ENCODE peak calls at places on chromosomes 7 and 10, in eight cellular contexts. L is activated T-cell treated with anti-CD3 and anti-CD28 coated beads, Interleukin-2, amount 50 U/mL, for 24 hours; P is H54; S is NCI-H69; H is coronary artery; Z is LHCN-M2; R is activated CD4-positive, alpha-beta T cell treated with anti-CD3 and anti-CD28 coated beads, Interleukin-2, amount 50 U/mL, for 24 hours; K is NCI-H1436. U is an unnamed sample.

GRCh38 chr7:99229234-99229633 is 21.3 kb upstream of the KPNA7 start:
- DNase-seq in K (no peak), R (no peak), S (no peak), L (no peak), H (no peak), Z (no peak), P (no peak), U (no peak)

GRCh38 chr7:94877731-94878670 is 29.4 kb upstream of the PPP1R9A start:
- DNase-seq in Z (no peak), K (no peak), R (no peak), P (no peak), S (no peak), L (no peak), H (no peak), U (no peak)

GRCh38 chr10:50396491-50397311 is 145.4 kb upstream of the ASAH2 start:
- DNase-seq in H (no peak), L (no peak), R (no peak), Z (peak; percentile 67), S (no peak), K (no peak), P (no peak), U (no peak)

GRCh38 chr7:157690058-157690832 is 353.4 kb downstream of the DNAJB6 start:
- DNase-seq in Z (no peak), S (no peak), L (peak; percentile 37), H (peak; percentile 61), P (peak; percentile 88), R (no peak), K (no peak), U (peak; percentile 75)

GRCh38 chr7:147981072-147981813 is 609.3 kb upstream of the C7orf33 start:
- DNase-seq in R (no peak), L (no peak), S (no peak), H (no peak), K (no peak), P (no peak), Z (no peak), U (no peak)

GRCh38 chr7:4747013-4747412 is 28.4 kb upstream of the AP5Z1 start:
- DNase-seq in K (no peak), R (no peak), Z (no peak), L (no peak), H (no peak), S (no peak), P (no peak), U (no peak)

GRCh38 chr10:33643042-33643441 is 308.6 kb upstream of the NRP1 start:
- DNase-seq in P (peak; percentile 27), L (no peak), R (no peak), Z (peak; percentile 58), H (no peak), K (no peak), S (no peak), U (no peak)

GRCh38 chr7:83934118-83934734 is 260.4 kb downstream of the SEMA3A start:
- DNase-seq in L (no peak), S (peak; percentile 29), K (no peak), P (no peak), R (no peak), Z (no peak), H (no peak), U (no peak)

GRCh38 chr7:155430606-155431005 is 27.3 kb upstream of the EN2 start:
- DNase-seq in L (no peak), S (no peak), H (no peak), P (no peak), K (no peak), Z (no peak), R (no peak), U (no peak)

GRCh38 chr10:125961743-125962142 is 65.4 kb downstream of the FANK1 start:
- DNase-seq in K (no peak), H (no peak), R (no peak), L (no peak), S (no peak), P (no peak), Z (no peak), U (no peak)

GRCh38 chr7:136685506-136685905 is 182.9 kb upstream of the CHRM2 start:
- DNase-seq in R (no peak), S (peak; percentile 57), L (no peak), Z (peak; percentile 29), P (no peak), H (no peak), K (no peak), U (no peak)

GRCh38 chr7:92810242-92810611 is 26.1 kb downstream of the CDK6 start:
- DNase-seq in P (no peak), S (peak; percentile 7), Z (no peak), K (no peak), L (no peak), H (no peak), R (no peak), U (no peak)

GRCh38 chr7:99002827-99003212 is 124.5 kb downstream of the TRRAP start:
- DNase-seq in L (no peak), K (no peak), P (no peak), H (no peak), S (no peak), R (no peak), Z (no peak), U (peak; percentile 30)

GRCh38 chr10:43278216-43278615 is 11.4 kb upstream of the RASGEF1A start:
- DNase-seq in P (no peak), Z (no peak), K (no peak), H (no peak), R (no peak), S (no peak), L (no peak), U (no peak)

GRCh38 chr7:66837007-66837406 is 84.0 kb upstream of the TMEM248 start:
- DNase-seq in L (peak; percentile 51), P (no peak), Z (peak; percentile 46), K (no peak), S (peak; percentile 10), H (no peak), R (no peak), U (no peak)

GRCh38 chr10:11295492-11295891 is 277.8 kb downstream of the CELF2 start:
- DNase-seq in H (no peak), R (no peak), Z (no peak), P (no peak), K (no peak), L (peak; percentile 19), S (no peak), U (no peak)

GRCh38 chr7:6026011-6026819 is 5.0 kb upstream of the ANKRD61 start:
- DNase-seq in L (peak; percentile 67), K (no peak), R (peak; percentile 39), H (no peak), Z (peak; percentile 83), P (peak; percentile 94), S (peak; percentile 85), U (peak; percentile 71)

GRCh38 chr10:119336599-119336998 is 129.2 kb downstream of the GRK5 start:
- DNase-seq in S (no peak), P (no peak), H (no peak), L (no peak), K (no peak), Z (no peak), R (no peak), U (no peak)

GRCh38 chr10:75672842-75673241 is 241.4 kb downstream of the LRMDA start:
- DNase-seq in L (no peak), H (no peak), R (no peak), P (no peak), S (no peak), Z (no peak), K (no peak), U (no peak)

GRCh38 chr10:69757553-69758309 is 44.0 kb upstream of the COL13A1 start:
- DNase-seq in L (no peak), R (no peak), K (no peak), S (peak; percentile 63), P (no peak), Z (peak; percentile 28), H (no peak), U (no peak)

GRCh38 chr7:16210171-16210570 is 211.2 kb downstream of the CRPPA start:
- DNase-seq in R (no peak), S (no peak), K (no peak), H (no peak), Z (no peak), L (no peak), P (no peak), U (no peak)

GRCh38 chr10:132837905-132838304 is 52.0 kb upstream of the NKX6-2 start:
- DNase-seq in Z (no peak), H (no peak), S (no peak), P (no peak), K (no peak), R (no peak), L (no peak), U (peak; percentile 88)

GRCh38 chr10:119495061-119495505 is 47.4 kb downstream of the RGS10 start:
- DNase-seq in P (no peak), S (no peak), L (no peak), Z (no peak), H (no peak), K (no peak), R (no peak), U (no peak)

GRCh38 chr10:132104471-132105301 is 38.9 kb downstream of the JAKMIP3 start:
- DNase-seq in L (peak; percentile 15), H (peak; percentile 58), K (no peak), S (no peak), Z (no peak), R (no peak), P (no peak), U (peak; percentile 73)

GRCh38 chr10:29099001-29099400 is 189.9 kb upstream of the LYZL1 start:
- DNase-seq in L (no peak), P (no peak), H (no peak), S (no peak), R (no peak), K (no peak), Z (no peak), U (no peak)

GRCh38 chr10:132248455-132249231 is 59.1 kb downstream of the STK32C start:
- DNase-seq in L (peak; percentile 58), H (no peak), R (peak; percentile 52), K (peak; percentile 44), S (peak; percentile 78), P (no peak), Z (peak; percentile 10), U (no peak)

GRCh38 chr7:31382722-31383121 is 42.2 kb upstream of the NEUROD6 start:
- DNase-seq in K (no peak), L (no peak), R (no peak), S (no peak), P (no peak), Z (no peak), H (no peak), U (no peak)

GRCh38 chr10:33198610-33199009 is 135.9 kb downstream of the NRP1 start:
- DNase-seq in K (no peak), Z (no peak), R (no peak), H (no peak), S (peak; percentile 1), L (no peak), P (no peak), U (no peak)

GRCh38 chr7:3670898-3671297 is 369.8 kb downstream of the SDK1 start:
- DNase-seq in R (no peak), H (no peak), P (no peak), K (no peak), S (no peak), Z (peak; percentile 45), L (no peak), U (no peak)

U was measured in mesenteric fat pad.